ENCODE peak calls at places on chromosomes 5 and 9, in four cellular contexts. I is left ventricle myocardium inferior, T is kidney, J is right lobe of liver. L is an unnamed sample.

GRCh38 chr5:157269763-157270272 is 3.9 kb downstream of the CYFIP2 start:
- DNase-seq in I (no peak), T (no peak), J (no peak), L (no peak)

GRCh38 chr9:114501786-114502682 is 3.2 kb downstream of the WHRN start:
- DNase-seq in I (no peak), T (no peak), J (no peak), L (peak; percentile 63)

GRCh38 chr9:126701820-126702500 is 88.2 kb downstream of the LMX1B start:
- DNase-seq in I (no peak), T (peak; percentile 50), J (no peak), L (no peak)

GRCh38 chr5:168771698-168772097 is 192.5 kb upstream of the PANK3 start:
- DNase-seq in I (no peak), T (no peak), J (no peak), L (no peak)

GRCh38 chr5:147310059-147310704 is 75.4 kb downstream of the STK32A start:
- DNase-seq in I (peak; percentile 16), T (peak; percentile 86), J (peak; percentile 58), L (peak; percentile 81)

GRCh38 chr5:166936351-166936750 is 1355.1 kb upstream of the WWC1 start:
- DNase-seq in I (no peak), T (peak; percentile 65), J (no peak), L (no peak)

GRCh38 chr9:98087420-98088354 is 31.2 kb downstream of the NANS start:
- DNase-seq in I (peak; percentile 22), T (peak; percentile 85), J (peak; percentile 29), L (peak; percentile 55)

GRCh38 chr9:96686638-96687335 is 31.7 kb upstream of the PRXL2C start:
- DNase-seq in I (peak; percentile 83), T (peak; percentile 94), J (peak; percentile 72), L (peak; percentile 78)

GRCh38 chr9:91419222-91420191 is 4.1 kb downstream of the NFIL3 start:
- DNase-seq in I (no peak), T (no peak), J (peak; percentile 69), L (peak; percentile 94)

GRCh38 chr5:139768802-139769465 is 26.7 kb upstream of the PSD2 start:
- DNase-seq in I (no peak), T (no peak), J (no peak), L (no peak)

GRCh38 chr9:133056533-133056932 is 5.2 kb upstream of the CEL start:
- DNase-seq in I (no peak), T (peak; percentile 43), J (no peak), L (no peak)

GRCh38 chr9:115694014-115694413 is 459.6 kb upstream of the PAPPA start:
- DNase-seq in I (no peak), T (no peak), J (no peak), L (peak; percentile 82)

DNA sequence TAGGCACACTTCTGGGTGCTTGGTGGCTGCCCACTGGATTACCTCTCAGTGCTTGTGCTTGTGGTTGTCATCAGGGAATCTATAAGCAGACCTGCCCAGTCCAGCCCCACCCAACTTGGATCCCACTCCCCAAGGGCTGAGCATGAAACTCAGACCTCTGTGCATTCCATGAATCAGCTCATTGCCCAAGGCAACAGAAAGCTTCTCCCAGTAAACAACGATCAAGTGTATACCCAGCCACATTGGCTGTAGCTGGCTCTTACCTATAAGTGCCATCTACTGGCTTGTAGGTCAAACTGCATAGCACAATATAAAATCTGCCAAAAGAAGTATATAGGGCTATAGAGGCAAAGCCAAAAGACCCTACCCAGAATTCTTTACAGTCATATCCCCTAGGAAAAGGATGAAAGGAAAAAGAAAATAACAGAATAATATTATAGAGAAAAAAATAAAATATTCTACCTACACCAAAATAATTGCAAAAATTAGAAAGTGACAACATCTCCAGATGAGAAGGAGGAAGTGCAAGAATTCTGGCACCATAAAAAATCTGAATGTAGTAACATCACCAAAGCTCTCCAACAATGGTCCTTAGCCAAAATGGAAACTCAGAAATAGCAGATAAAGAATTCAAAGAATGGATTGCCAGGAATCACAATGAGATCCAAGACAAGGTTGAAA is 321.0 kb upstream of the TRPC7 start:
- DNase-seq in I (no peak), T (no peak), J (no peak), L (no peak)
- TF ChIP-seq CTCF in I (peak; percentile 51), T (peak; percentile 50), J (no peak), L (peak; percentile 47)

DNA sequence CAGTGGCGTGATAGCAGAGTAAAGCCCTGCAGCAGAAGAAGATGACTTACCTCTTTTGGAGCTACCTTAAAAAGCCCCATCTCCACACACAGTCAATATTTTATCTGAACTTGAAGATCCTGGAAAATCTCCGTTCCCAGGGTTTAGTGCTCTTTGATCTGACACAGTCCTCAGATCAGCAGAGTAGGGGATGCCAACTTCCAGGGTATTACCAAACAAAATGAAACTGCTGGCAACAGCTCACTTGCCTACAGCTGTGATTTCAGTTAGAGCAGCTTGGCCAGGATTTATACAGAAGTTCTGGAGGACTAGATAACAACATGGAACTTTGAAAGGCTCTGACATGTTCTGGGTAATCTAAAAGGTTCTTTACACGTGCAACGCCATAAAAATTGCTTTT is 1537.8 kb upstream of the ACO1 start:
- DNase-seq in I (no peak), T (no peak), J (no peak), L (no peak)
- H3K4me3 ChIP-seq in I (no peak overlapping the region), T (no peak overlapping the region), J (no peak overlapping the region), L (no peak overlapping the region)

GRCh38 chr9:18320046-18320445 is 153.9 kb upstream of the ADAMTSL1 start:
- DNase-seq in I (no peak), T (no peak), J (no peak), L (no peak)
- TF ChIP-seq CTCF in I (no peak), T (no peak), J (no peak), L (peak; percentile 31)

GRCh38 chr5:5340206-5340729 is 82.2 kb upstream of the ICE1 start:
- DNase-seq in I (peak; percentile 42), T (peak; percentile 83), J (no peak), L (peak; percentile 96)
- H3K4me3 ChIP-seq in I (no peak overlapping the region), T (no peak overlapping the region), J (no peak overlapping the region), L (no peak overlapping the region)

DNA sequence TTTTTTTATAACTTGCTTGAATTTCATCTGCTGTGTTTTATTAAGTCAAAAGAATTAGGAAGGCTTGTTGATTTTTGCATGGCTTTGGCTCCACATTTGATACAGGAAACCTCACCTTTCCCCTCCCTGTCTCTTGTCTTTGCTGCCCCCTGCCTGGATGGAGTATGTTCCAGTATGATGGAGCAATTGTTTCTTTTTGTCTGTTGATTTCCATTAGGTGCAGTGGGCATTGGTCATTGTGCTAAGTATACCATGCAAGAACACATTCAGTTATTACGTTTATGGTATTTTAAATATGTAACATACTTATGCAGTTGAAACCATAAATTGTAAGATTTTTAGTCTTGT is 19.6 kb downstream of the TJP2 start:
- DNase-seq in I (no peak), T (no peak), J (no peak), L (no peak)
- TF ChIP-seq CTCF in I (no peak), T (no peak), J (peak; percentile 34), L (no peak)

GRCh38 chr5:27474054-27474323 is 435.6 kb upstream of the CDH9 start:
- DNase-seq in I (no peak), T (no peak), J (no peak), L (no peak)
- H3K4me3 ChIP-seq in I (peak overlapping the region; percentile 46), T (no peak overlapping the region), J (no peak overlapping the region), L (no peak overlapping the region)

GRCh38 chr9:129146441-129146933 is 31.6 kb downstream of the IER5L start:
- DNase-seq in I (no peak), T (peak; percentile 88), J (no peak), L (no peak)

GRCh38 chr9:129148463-129149204 is 29.4 kb downstream of the IER5L start:
- DNase-seq in I (no peak), T (no peak), J (no peak), L (no peak)

GRCh38 chr9:129143461-129143927 is 32.3 kb downstream of the PTPA start:
- DNase-seq in I (peak; percentile 82), T (peak; percentile 94), J (peak; percentile 77), L (peak; percentile 73)

GRCh38 chr9:129145316-129145715 is 32.7 kb downstream of the IER5L start:
- DNase-seq in I (no peak), T (no peak), J (no peak), L (no peak)

GRCh38 chr9:129145841-129146292 is 32.2 kb downstream of the IER5L start:
- DNase-seq in I (peak; percentile 61), T (peak; percentile 91), J (no peak), L (peak; percentile 98)
- TF ChIP-seq CTCF in I (no peak), T (no peak), J (no peak), L (peak; percentile 3)

GRCh38 chr9:14910178-14910805 is at the start of gene FREM1:
- DNase-seq in I (peak; percentile 48), T (peak; percentile 82), J (peak; percentile 30), L (peak; percentile 22)
- H3K4me3 ChIP-seq in I (peak within 1 kb of the TSS; percentile 53), T (peak within 1 kb of the TSS; percentile 51), J (peak within 1 kb of the TSS; percentile 11), L (no peak within 1 kb of the TSS)

DNA sequence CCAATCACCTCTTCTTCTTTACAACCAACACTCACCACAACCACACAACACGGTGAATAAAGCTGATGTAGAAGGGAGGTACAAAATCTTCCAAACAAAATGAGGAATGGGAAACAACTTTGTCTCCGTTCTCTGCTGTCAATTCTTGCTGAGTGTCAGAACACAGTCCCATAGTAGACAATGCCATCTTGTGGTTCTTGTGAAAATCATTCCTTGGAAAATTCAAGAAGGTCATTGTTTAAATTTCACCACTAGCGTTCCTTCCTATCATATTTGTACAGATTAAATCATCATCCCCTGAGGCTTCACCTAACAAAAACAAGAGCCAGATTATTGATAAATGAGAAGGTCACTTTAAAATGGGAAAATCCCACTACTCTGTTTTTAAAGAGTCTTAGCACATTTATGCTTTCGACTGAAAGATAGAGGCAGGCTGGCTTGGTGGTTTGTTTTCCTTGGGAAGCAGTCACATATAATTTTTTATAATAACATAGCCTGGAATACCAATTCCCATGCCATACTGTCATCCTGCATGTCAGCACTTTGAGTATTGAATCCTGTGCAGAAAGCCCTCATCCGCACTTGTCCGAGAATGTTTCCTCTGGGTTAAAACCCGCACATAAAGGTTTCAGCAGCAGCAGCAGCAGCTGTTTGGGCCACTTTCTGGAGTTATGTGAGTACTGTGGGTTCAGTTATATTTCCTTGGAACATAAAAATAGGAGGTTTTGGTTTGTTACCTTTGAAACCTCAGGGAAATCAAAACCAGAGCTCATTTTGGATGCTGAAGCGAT is 395.0 kb upstream of the SMARCA2 start:
- DNase-seq in I (no peak), T (no peak), J (no peak), L (no peak)
- TF ChIP-seq CTCF in I (peak; percentile 45), T (no peak), J (no peak), L (no peak)

GRCh38 chr5:67941750-67942450 is 273.7 kb upstream of the PIK3R1 start:
- DNase-seq in I (no peak), T (no peak), J (no peak), L (no peak)
- H3K4me3 ChIP-seq in I (no peak overlapping the region), T (no peak overlapping the region), J (no peak overlapping the region), L (no peak overlapping the region)